ENCODE peak calls at places on chromosomes 3 and 15, in six cellular contexts. B is right lobe of liver, H is pancreas, P is tibial artery, K is endothelial cell of umbilical vein, L is heart right ventricle. G is an unnamed sample.

GRCh38 chr3:66423791-66424190 is 77.0 kb downstream of the LRIG1 start:
- DNase-seq in B (no peak), H (no peak), P (no peak), K (no peak), L (no peak), G (peak; percentile 79)

GRCh38 chr3:95037097-95037496 is 974.2 kb downstream of the NSUN3 start:
- DNase-seq in B (no peak), H (no peak), P (no peak), K (no peak), L (no peak), G (no peak)

GRCh38 chr3:157487339-157487738 is 15.9 kb downstream of the VEPH1 start:
- DNase-seq in B (no peak), H (no peak), P (no peak), K (no peak), L (no peak), G (peak; percentile 69)

GRCh38 chr3:111662012-111662411 is 66.9 kb upstream of the ZBED2 start:
- DNase-seq in B (no peak), H (no peak), P (no peak), K (no peak), L (no peak), G (no peak)

GRCh38 chr15:60370804-60371700 is 26.7 kb downstream of the ANXA2 start:
- DNase-seq in B (no peak), H (peak; percentile 48), P (peak; percentile 89), K (peak; percentile 99), L (peak; percentile 86), G (peak; percentile 99)

GRCh38 chr3:126459763-126460127 is 15.9 kb downstream of the ZXDC start:
- DNase-seq in B (no peak), H (no peak), P (no peak), K (no peak), L (no peak), G (no peak)

GRCh38 chr3:123054422-123054821 is 12.4 kb upstream of the PDIA5 start:
- DNase-seq in B (no peak), H (no peak), P (no peak), K (no peak), L (no peak), G (no peak)

GRCh38 chr3:133610031-133610430 is 36.5 kb downstream of the CDV3 start:
- DNase-seq in B (no peak), H (no peak), P (no peak), K (no peak), L (no peak), G (no peak)

GRCh38 chr15:38424101-38424552 is 29.8 kb upstream of the FAM98B start:
- DNase-seq in B (no peak), H (no peak), P (no peak), K (no peak), L (no peak), G (no peak)

GRCh38 chr3:124467980-124468902 is 262.0 kb upstream of the UMPS start:
- DNase-seq in B (peak; percentile 61), H (no peak), P (no peak), K (peak; percentile 58), L (no peak), G (peak; percentile 48)

GRCh38 chr3:178059836-178060235 is 476.4 kb upstream of the KCNMB2 start:
- DNase-seq in B (no peak), H (no peak), P (no peak), K (no peak), L (no peak), G (no peak)

GRCh38 chr3:177705976-177706866 is 508.9 kb upstream of the TBL1XR1 start:
- DNase-seq in B (no peak), H (no peak), P (peak; percentile 44), K (no peak), L (peak; percentile 46), G (no peak)

GRCh38 chr3:38707730-38708129 is 58.2 kb upstream of the SCN5A start:
- DNase-seq in B (no peak), H (no peak), P (no peak), K (no peak), L (no peak), G (no peak)

GRCh38 chr3:12797892-12798558 is 1.5 kb downstream of the CAND2 start:
- DNase-seq in B (no peak), H (no peak), P (no peak), K (no peak), L (no peak), G (no peak)

GRCh38 chr15:88131937-88132336 is 124.6 kb downstream of the NTRK3 start:
- DNase-seq in B (no peak), H (no peak), P (no peak), K (no peak), L (no peak), G (no peak)

GRCh38 chr3:29384640-29385039 is 103.8 kb downstream of the RBMS3 start:
- DNase-seq in B (no peak), H (no peak), P (no peak), K (no peak), L (peak; percentile 18), G (peak; percentile 80)

GRCh38 chr3:16305121-16305541 is 40.1 kb downstream of the OXNAD1 start:
- DNase-seq in B (peak; percentile 85), H (no peak), P (no peak), K (no peak), L (no peak), G (no peak)

GRCh38 chr3:40267940-40268707 is 41.4 kb upstream of the EIF1B start:
- DNase-seq in B (no peak), H (no peak), P (no peak), K (no peak), L (no peak), G (no peak)

GRCh38 chr15:40567111-40567510 is 2.0 kb upstream of the RPUSD2 start:
- DNase-seq in B (no peak), H (no peak), P (no peak), K (peak; percentile 13), L (no peak), G (peak; percentile 24)

GRCh38 chr3:102079809-102080197 is 230.5 kb downstream of the NFKBIZ start:
- DNase-seq in B (no peak), H (no peak), P (no peak), K (no peak), L (no peak), G (no peak)

GRCh38 chr3:171125010-171125409 is 98.5 kb upstream of the SLC2A2 start:
- DNase-seq in B (no peak), H (no peak), P (no peak), K (peak; percentile 65), L (no peak), G (peak; percentile 88)

GRCh38 chr15:63487076-63487757 is 17.2 kb upstream of the USP3 start:
- DNase-seq in B (peak; percentile 93), H (peak; percentile 89), P (peak; percentile 91), K (peak; percentile 79), L (peak; percentile 89), G (peak; percentile 81)

DNA sequence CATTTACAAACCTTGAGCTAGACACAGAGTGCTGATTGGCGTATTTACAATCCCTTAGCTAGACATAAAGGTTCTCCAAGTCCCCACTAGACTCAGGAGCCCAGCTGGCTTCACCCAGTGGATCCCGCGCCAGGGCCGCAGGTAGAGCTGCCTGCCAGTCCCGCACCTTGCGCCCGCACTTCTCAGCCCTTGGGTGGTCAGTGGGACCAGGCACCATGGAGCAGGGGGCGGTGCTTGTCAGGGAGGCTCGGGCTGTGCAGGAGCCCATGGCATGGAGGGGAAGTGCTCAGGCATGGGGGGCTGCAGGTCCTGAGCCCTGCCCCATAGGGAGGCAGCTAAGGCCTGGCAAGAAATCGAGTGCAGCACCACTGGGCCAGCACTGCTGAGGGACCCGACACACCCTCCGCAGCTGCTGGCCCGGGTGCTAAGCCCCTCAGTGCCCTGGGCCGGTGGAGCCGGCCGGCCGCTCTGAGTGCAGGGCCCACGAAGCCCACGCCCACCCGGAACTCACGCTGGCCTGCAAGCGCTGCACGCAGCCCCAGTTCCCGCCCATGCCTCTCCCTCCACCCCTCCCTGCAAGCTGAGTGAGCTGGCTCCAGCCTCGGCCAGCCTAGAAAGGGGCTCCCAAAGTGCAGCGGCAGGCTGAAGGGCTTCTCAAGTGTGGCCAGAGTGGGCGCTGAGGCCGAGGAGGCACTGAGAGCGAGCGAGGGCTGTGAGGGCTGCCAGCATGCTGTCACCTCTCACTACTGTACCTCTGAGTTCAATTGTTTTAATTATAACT is 1213.9 kb downstream of the OTOL1 start:
- DNase-seq in B (no peak), H (no peak), P (no peak), K (no peak), L (no peak), G (no peak)
- TF ChIP-seq CTCF in B (no peak), H (no peak), P (no peak), K (no peak), L (no peak), G (no peak)

DNA sequence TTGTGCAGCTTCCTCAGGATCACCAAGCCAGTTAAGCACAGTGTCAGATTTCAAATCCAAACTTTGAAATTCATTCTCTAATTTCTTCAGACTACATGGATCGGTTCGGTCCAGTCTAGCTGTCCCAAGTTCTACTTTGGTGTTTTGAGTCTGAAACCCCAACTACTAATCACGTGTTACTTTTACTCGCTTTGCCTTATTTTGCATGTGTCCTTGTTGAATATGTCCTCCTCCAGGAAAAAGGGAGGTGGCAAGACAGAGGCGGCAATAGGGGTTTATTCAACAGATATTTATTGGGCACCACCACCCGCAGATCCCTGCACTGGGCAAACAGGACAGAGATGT is 496 bp upstream of the GXYLT2 start:
- DNase-seq in B (no peak), H (no peak), P (no peak), K (no peak), L (no peak), G (peak; percentile 33)
- H3K4me3 ChIP-seq in B (peak overlapping the region; percentile 40), H (no peak overlapping the region), P (peak overlapping the region; percentile 61), K (peak overlapping the region; percentile 11), L (peak overlapping the region; percentile 59), G (peak overlapping the region; percentile 79)

DNA sequence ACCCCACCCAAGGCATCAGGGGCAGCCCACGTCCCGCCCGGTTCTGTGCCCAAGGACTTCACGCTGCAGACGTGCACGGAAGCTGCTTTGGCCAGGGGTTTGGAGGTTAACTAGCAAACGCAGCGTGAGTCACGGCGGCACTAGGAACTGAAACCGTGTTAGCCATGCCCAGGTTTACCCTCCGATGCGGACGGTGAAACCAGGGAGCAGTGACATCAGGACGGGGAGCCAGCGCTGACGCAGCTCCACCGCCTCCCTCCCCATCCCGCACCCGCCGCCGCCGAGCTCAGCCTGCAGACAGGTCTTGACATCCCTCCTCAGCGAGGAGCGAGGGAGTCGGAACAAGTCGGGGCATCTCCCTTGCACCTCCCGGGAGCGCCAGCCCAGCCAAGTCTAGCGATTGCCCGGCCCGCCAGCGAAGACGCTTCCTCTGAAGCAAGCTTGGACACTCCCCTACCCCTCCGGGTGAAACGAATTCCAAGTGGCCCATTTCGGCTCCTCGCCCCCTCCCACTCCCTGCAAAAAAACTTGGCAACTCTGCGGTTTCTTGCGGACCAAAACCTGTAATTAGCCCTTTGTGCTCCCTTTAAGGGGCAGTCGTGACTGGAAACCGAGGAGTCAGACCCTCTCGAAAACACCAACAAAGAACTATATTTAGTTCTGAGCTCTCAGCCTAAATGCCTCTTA is 1.4 kb upstream of the RAP2B start:
- DNase-seq in B (peak; percentile 84), H (peak; percentile 75), P (peak; percentile 70), K (peak; percentile 91), L (peak; percentile 76), G (peak; percentile 92)
- TF ChIP-seq CTCF in B (no peak), H (no peak), P (no peak), K (no peak), L (no peak), G (no peak)

GRCh38 chr3:57688291-57688690 is 4.6 kb downstream of the DENND6A start:
- DNase-seq in B (no peak), H (no peak), P (no peak), K (no peak), L (no peak), G (no peak)
- H3K4me3 ChIP-seq in B (no peak overlapping the region), H (no peak overlapping the region), P (no peak overlapping the region), K (no peak overlapping the region), L (no peak overlapping the region), G (no peak overlapping the region)

DNA sequence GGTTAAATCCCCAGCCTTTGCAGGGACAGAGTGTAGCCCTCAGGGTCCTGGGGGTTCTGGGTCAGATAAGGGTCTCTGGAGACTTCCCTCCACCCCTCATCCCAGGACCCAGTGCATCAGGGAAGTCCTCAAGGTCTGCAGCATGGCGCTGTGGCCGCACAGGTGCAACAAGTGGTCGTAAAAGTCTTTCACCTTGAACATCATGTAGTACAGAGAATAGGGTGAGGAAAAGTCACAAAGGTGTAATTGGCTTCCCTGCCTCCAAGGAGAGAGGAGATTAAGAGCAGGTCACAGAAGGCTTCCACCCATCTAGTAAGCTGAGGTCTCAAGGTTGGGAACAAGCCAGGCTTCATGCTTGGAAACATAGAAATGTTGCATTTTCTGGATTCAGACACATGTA is 29.2 kb upstream of the PLA2G4D start:
- DNase-seq in B (no peak), H (no peak), P (no peak), K (no peak), L (no peak), G (no peak)
- TF ChIP-seq CTCF in B (no peak), H (no peak), P (no peak), K (no peak), L (no peak), G (no peak)